ENCODE peak calls at places on chromosomes 4 and X, in five cellular contexts. T is GM23338, C is hepatocyte, M is GM12878, P is neuronal stem cell. D is an unnamed sample.

GRCh38 chr4:141435446-141436225 is 200.7 kb upstream of the IL15 start:
- DNase-seq in M (no peak), C (no peak), P (no peak), T (no peak), D (no peak)

GRCh38 chr4:127623755-127624087 is 9.0 kb upstream of the INTU start:
- DNase-seq in M (no peak), T (peak; percentile 20), P (no peak), C (peak; percentile 10), D (peak; percentile 45)

GRCh38 chr4:52982246-52982950 is 120.3 kb downstream of the RASL11B start:
- DNase-seq in C (peak; percentile 63), M (no peak), T (peak; percentile 66), P (peak; percentile 24), D (peak; percentile 36)

GRCh38 chr4:53706422-53707032 is 115.2 kb upstream of the LNX1 start:
- DNase-seq in C (peak; percentile 61), M (peak; percentile 45), T (peak; percentile 87), P (peak; percentile 42), D (peak; percentile 48)

GRCh38 chr4:75916091-75916661 is 13.9 kb upstream of the PPEF2 start:
- DNase-seq in M (no peak), C (peak; percentile 73), P (peak; percentile 21), T (peak; percentile 74), D (peak; percentile 16)

GRCh38 chrX:150012647-150013046 is 74.4 kb upstream of the EOLA2 start:
- DNase-seq in P (no peak), M (no peak), T (no peak), C (no peak), D (no peak)

GRCh38 chr4:179804440-179804839 is 2362.2 kb upstream of the AGA start:
- DNase-seq in C (no peak), M (no peak), T (no peak), P (no peak), D (no peak)

GRCh38 chrX:45714864-45715263 is 514.2 kb upstream of the DIPK2B start:
- DNase-seq in M (peak; percentile 7), T (no peak), C (peak; percentile 25), P (no peak), D (peak; percentile 64)

DNA sequence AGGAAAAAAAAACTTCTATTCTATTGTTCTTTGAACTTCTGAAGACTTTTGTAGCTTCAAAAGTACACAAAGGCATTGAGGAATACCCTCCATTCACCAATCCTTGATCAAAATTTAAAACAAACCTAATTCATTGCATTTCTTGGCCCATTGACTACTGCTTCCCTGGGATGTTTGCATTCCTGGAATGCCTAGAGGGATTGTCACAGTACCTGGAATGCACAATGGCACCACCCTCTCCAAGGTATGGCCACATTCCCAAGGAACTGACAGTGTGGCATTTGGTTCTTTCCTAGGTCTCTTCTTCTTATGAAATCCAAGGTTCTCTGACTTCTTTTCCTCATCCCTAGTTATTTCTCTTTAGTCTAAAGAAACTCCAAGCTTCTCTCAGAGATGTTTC is 600.7 kb downstream of the CCSER1 start:
- DNase-seq in P (peak; percentile 31), T (peak; percentile 95), C (no peak), M (no peak), D (peak; percentile 43)
- H3K27ac ChIP-seq in P (no peak overlapping the region), T (peak overlapping the region; percentile 52), C (no peak overlapping the region), M (no peak overlapping the region), D (peak overlapping the region; percentile 43)

GRCh38 chr4:116585240-116585639 is 500.1 kb downstream of the TRAM1L1 start:
- DNase-seq in P (no peak), C (no peak), M (no peak), T (no peak), D (no peak)

DNA sequence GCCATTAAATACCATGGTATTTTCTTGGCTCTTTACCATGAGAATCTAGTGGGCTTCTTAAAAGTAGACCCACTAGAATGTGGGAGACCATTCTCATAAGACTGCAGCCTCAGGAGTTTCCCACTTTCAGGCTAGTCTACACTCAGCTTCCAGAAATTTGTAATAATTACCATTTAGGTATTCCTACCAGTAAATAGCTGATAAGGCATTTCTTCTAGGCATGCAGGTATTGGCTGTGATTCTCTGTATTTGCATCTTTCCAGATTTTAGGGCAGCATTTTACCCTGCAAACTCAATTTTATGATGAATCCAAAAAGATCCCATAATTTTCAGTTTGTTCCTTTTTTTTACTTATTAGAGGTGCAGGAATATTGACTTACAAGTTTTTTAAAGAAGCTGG is 496.6 kb downstream of the TRAM1L1 start:
- DNase-seq in T (no peak), C (no peak), P (no peak), M (no peak), D (no peak)
- H3K4me2 ChIP-seq in T (no peak overlapping the region), C (no peak overlapping the region), P (no peak overlapping the region), M (no peak overlapping the region), D (no peak overlapping the region)

DNA sequence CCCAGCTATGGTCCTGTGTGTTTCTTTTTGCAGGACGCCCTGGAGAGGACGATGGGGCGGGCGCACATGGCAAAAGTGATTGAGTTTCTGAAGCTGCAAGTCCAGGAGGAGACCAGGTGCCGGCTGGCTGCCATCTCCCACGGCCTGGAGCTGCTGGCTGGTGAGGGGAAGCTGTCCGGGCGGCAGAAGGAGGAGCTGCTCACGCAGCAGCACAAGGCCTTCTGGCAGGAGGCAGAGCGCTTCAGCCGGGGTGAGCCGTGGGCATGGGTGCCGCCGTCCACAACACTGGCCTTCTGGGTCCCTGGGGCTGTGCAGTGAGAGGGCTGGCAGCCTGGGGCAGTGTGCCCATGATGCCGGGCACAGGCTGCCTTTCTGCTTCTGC is 41.8 kb downstream of the EVC start:
- DNase-seq in T (no peak), C (no peak), M (no peak), P (no peak), D (no peak)
- H3K4me3 ChIP-seq in T (peak overlapping the region; percentile 18), C (no peak overlapping the region), M (no peak overlapping the region), P (no peak overlapping the region), D (no peak overlapping the region)

GRCh38 chr4:173092003-173092402 is 76.6 kb upstream of the GALNT7 start:
- DNase-seq in M (no peak), P (no peak), T (peak; percentile 64), C (no peak), D (no peak)
- H3K27ac ChIP-seq in M (no peak overlapping the region), P (no peak overlapping the region), T (peak overlapping the region; percentile 9), C (no peak overlapping the region), D (no peak overlapping the region)

GRCh38 chrX:131779313-131779712 is 235.4 kb downstream of the OR13H1 start:
- DNase-seq in P (no peak), T (no peak), C (no peak), M (no peak), D (no peak)
- H3K4me2 ChIP-seq in P (no peak overlapping the region), T (no peak overlapping the region), C (no peak overlapping the region), M (peak overlapping the region; percentile 75), D (peak overlapping the region; percentile 89)

D was measured in mammary epithelial cell.